ENCODE peak calls at places on chromosomes 2 and 18, in six cellular contexts. W is cardiac fibroblast; Y is esophagus muscularis mucosa; B is CD4-positive, alpha-beta T cell; N is activated B cell treated with CpG ODN at 0.5 μM for 24 hours; S is tibial nerve. D is an unnamed sample.

GRCh38 chr2:19890104-19890503 is 11.7 kb downstream of the TTC32 start:
- DNase-seq in W (no peak), Y (peak), B (no peak), S (no peak), N (no peak), D (no peak)

GRCh38 chr2:180507028-180507427 is 473.4 kb upstream of the UBE2E3 start:
- DNase-seq in N (no peak), W (no peak), Y (no peak), S (no peak), B (no peak), D (no peak)

GRCh38 chr2:203685789-203686433 is 20.5 kb upstream of the CD28 start:
- DNase-seq in W (no peak), S (no peak), Y (peak), B (no peak), N (no peak), D (no peak)

GRCh38 chr2:226398580-226398979 is 401.0 kb downstream of the IRS1 start:
- DNase-seq in W (peak), Y (no peak), S (no peak), N (no peak), B (no peak), D (no peak)

GRCh38 chr2:75476778-75477177 is 84.0 kb downstream of the EVA1A start:
- DNase-seq in N (no peak), B (no peak), S (no peak), W (peak), Y (no peak), D (no peak)

GRCh38 chr2:230944804-230945372 is 19.8 kb upstream of the GPR55 start:
- DNase-seq in W (no peak), B (no peak), S (no peak), Y (no peak), N (no peak), D (no peak)

GRCh38 chr2:203438528-203438927 is 96.6 kb downstream of the RAPH1 start:
- DNase-seq in B (no peak), Y (no peak), S (no peak), W (no peak), N (no peak), D (no peak)

GRCh38 chr2:71672011-71672639 is 218.8 kb downstream of the DYSF start:
- DNase-seq in Y (no peak), W (no peak), B (no peak), S (no peak), N (no peak), D (peak)

GRCh38 chr2:26626606-26627005 is 14.6 kb downstream of the CIB4 start:
- DNase-seq in Y (no peak), S (no peak), W (no peak), B (no peak), N (no peak), D (no peak)

GRCh38 chr2:158998486-158999248 is 30.2 kb downstream of the TANC1 start:
- DNase-seq in N (no peak), B (no peak), S (no peak), W (peak), Y (no peak), D (no peak)

GRCh38 chr2:100560431-100560830 is 2.4 kb upstream of the PDCL3 start:
- DNase-seq in N (no peak), B (no peak), W (no peak), Y (no peak), S (no peak), D (no peak)

GRCh38 chr2:100563407-100564247 is 834 bp downstream of the PDCL3 start:
- DNase-seq in N (no peak), S (no peak), B (no peak), W (no peak), Y (no peak), D (no peak)

GRCh38 chr2:100561191-100561590 is 1.6 kb upstream of the PDCL3 start:
- DNase-seq in B (no peak), S (no peak), N (no peak), Y (no peak), W (no peak), D (no peak)

DNA sequence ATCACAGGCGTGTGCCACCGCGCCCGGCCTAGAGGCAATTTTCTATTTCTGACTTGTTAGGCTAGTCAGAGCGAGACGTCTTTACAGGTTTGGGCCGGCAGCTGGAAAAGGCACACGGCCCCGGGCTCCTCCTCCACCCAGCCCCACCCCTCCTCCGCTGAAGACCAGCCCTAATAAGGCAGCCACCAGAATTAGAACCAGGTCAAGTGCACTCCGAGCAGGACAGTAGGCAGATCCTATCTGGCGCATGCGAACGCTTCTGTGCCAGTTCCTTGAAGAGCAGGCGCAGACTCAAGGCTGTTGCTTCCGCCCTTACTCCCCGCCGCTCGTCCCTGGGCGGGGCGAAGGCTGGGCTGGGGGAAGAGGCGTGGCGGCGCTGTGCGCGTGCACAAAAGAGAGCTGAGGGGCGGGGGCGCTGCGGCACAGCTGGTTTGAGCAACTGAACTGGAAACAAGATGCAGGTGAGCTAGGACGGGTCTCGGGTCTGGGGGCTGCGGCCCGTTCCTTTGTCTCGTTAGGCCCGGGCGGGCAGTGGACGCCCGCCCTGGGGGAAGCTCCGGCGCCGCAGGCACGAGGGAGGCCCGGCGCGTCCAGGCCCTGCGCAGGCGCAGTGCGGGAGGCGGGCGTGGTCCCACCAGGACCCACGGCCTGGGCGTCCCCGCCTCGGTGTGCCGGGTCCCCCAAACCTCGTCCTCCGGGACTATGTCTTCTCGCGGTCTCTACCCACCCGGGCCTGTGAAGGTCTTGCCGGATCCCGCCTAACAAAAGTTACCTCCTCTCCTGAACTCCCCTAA is at the start of gene PDCL3:
- DNase-seq in S (peak), Y (peak), W (peak), B (peak), N (peak), D (peak)
- TF ChIP-seq CTCF in S (no peak), Y (peak), W (no peak), B (no peak), N (no peak), D (peak)

DNA sequence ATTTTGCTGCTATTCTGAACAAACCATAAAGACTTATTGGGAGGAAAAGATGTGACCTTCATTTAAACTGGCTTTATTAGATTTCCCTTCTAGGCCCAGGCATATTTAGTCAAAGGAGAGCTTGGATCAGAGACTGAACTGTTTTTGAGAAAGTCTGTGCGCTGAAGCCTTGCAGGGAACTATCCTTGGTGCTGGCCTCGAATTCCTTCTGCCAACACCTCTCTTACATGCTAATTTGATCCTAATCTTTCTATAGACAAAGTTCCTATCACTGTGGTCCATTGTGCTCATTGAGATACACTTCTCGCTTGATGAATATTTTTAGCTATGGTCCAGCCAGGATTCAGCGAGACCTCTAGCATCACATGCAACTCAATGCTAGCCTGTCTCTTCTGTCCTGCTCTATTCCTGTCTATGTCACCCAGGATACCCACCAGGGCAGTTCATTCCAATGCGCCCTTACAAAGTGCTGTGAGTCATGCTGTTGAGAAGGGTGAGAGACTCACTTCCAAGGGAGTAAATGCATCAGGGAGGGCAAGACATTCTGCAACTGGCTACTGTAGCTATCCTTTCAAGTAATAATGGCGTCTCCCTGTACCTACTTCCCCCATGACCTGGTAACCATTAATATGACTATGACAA is 356.7 kb upstream of the LYPD1 start:
- DNase-seq in Y (no peak), N (no peak), W (no peak), S (no peak), B (no peak), D (no peak)
- TF ChIP-seq CTCF in Y (no peak), N (no peak), W (no peak), S (no peak), B (no peak), D (no peak)

GRCh38 chr2:32136097-32136496 is 29.6 kb upstream of the SLC30A6 start:
- DNase-seq in W (no peak), B (no peak), S (no peak), N (no peak), Y (no peak), D (no peak)

DNA sequence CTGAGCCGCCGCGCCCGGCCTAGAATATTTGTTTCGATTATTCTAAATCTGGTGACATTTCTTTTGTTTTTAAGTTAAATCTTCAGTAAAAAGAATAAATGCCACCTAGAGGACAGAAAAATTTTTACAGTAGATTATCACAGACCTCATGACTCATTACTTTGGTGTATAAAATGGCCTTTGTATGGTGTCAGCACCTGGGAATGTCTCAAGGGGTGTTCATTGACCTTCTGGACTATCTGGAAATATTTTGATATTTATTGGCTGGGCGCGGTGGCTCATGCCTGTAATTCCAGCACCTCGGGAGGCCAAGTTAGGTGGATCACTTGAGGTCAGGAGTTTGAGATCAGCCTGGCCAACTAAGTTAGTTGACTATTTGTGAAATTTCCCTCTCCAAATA is 30.3 kb upstream of the SLC30A6 start:
- DNase-seq in Y (no peak), W (peak), S (no peak), N (no peak), B (no peak), D (no peak)
- TF ChIP-seq CTCF in Y (no peak), W (peak), S (peak), N (no peak), B (peak), D (peak)

GRCh38 chr18:2222270-2223185 is 348.8 kb downstream of the METTL4 start:
- DNase-seq in N (no peak), Y (no peak), W (peak), S (no peak), B (no peak), D (no peak)

GRCh38 chr18:2218101-2218500 is 353.2 kb downstream of the METTL4 start:
- DNase-seq in Y (no peak), B (no peak), N (no peak), S (no peak), W (no peak), D (no peak)

GRCh38 chr18:2223394-2223793 is 347.9 kb downstream of the METTL4 start:
- DNase-seq in B (no peak), S (no peak), Y (no peak), N (no peak), W (peak), D (no peak)

DNA sequence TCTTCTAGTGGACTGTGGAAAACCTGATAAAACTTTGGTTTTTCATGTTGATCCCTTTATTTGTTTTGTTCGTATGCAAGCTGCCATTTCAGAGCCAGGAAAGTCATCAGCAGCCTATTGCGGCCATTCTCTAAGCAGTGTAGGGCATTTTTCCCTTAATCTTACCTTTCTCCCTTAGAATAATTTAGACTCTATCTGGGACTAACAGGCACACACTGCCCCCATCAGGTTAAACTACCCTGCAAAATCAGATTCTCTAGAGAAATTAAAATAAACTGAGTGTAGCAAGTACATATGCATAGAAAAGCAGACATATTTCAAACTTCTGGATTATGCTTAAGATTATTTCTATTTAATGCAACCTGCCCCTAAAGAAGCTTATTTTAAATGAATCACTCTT is 347.4 kb downstream of the METTL4 start:
- DNase-seq in S (no peak), Y (no peak), N (no peak), B (no peak), W (peak), D (no peak)
- TF ChIP-seq CTCF in S (peak), Y (peak), N (no peak), B (no peak), W (peak), D (peak)

GRCh38 chr2:73035899-73036778 is 35.4 kb downstream of the SFXN5 start:
- DNase-seq in S (no peak), B (no peak), W (no peak), N (no peak), Y (no peak), D (no peak)
- TF ChIP-seq CTCF in S (no peak), B (no peak), W (no peak), N (no peak), Y (no peak), D (no peak)

DNA sequence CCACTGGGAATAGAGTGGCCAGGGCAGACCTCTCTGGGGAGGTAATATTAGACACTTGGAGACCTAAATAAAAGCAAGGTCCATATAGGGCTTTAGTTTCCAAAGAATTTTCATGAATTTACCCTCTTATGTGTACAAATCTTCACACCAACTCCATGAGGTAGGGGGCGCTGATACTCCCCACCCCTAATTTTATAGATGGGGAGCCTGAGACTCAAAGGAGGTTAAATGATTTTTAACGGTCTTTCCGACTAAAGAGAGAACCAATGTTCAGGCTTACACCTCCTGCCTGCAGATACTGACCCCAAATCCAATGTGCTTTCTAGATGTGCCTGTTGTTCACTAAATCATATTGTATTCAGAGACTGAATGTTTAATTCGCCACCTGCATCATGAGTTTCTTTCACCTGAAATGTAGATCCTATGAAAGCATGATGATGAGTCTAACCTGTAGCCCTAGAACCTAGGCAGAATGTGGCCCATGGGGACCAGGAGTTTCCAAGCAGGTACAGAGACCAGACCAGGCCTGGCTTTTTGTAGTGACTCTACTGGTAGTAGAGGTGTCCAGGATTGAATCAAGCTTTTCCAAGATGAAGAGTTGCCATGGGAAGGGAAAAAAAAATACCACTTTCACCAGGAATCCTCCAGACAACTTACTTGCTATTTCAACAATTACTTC is 16.8 kb upstream of the PAX3 start:
- DNase-seq in S (no peak), Y (no peak), N (no peak), W (no peak), B (no peak), D (no peak)
- TF ChIP-seq CTCF in S (no peak), Y (no peak), N (no peak), W (peak), B (no peak), D (no peak)

GRCh38 chr2:106037262-106037661 is 156.8 kb downstream of the UXS1 start:
- DNase-seq in B (no peak), Y (no peak), S (no peak), W (no peak), N (no peak), D (no peak)
- TF ChIP-seq CTCF in B (no peak), Y (no peak), S (no peak), W (no peak), N (no peak), D (no peak)

D was measured in osteocyte.